ENCODE peak calls at places on chromosomes 12 and 14, in five cellular contexts. K is mucosa of descending colon, R is astrocyte of the spinal cord, Z is fibroblast of the aortic adventitia, U is left ventricle myocardium inferior. L is an unnamed sample.

GRCh38 chr12:553216-554000 is 93.7 kb downstream of the B4GALNT3 start:
- DNase-seq in K (peak), R (no peak), Z (no peak), U (no peak), L (no peak)

GRCh38 chr12:76878899-76879709 is at the start of gene CSRP2:
- DNase-seq in K (peak), R (peak), Z (peak), U (peak), L (peak)

GRCh38 chr12:52687527-52688385 is 7.5 kb upstream of the KRT1 start:
- DNase-seq in K (peak), R (no peak), Z (no peak), U (no peak), L (peak)

GRCh38 chr14:96962337-96962736 is 165.2 kb downstream of the VRK1 start:
- DNase-seq in K (no peak), R (no peak), Z (no peak), U (no peak), L (no peak)

GRCh38 chr12:30823140-30823669 is 68.5 kb upstream of the CAPRIN2 start:
- DNase-seq in K (peak), R (no peak), Z (peak), U (peak), L (no peak)

GRCh38 chr12:63889236-63889635 is 44.7 kb downstream of the SRGAP1 start:
- DNase-seq in K (no peak), R (peak), Z (peak), U (no peak), L (peak)

GRCh38 chr12:109916045-109916444 is 16.0 kb downstream of the TCHP start:
- DNase-seq in K (no peak), R (no peak), Z (no peak), U (no peak), L (no peak)

GRCh38 chr12:124463341-124463861 is 104.0 kb downstream of the NCOR2 start:
- DNase-seq in K (no peak), R (no peak), Z (no peak), U (no peak), L (no peak)

GRCh38 chr12:46271846-46272245 is 3.0 kb upstream of the SLC38A1 start:
- DNase-seq in K (no peak), R (no peak), Z (no peak), U (no peak), L (no peak)

GRCh38 chr12:113149361-113150150 is at the start of gene CFAP73:
- DNase-seq in K (peak), R (peak), Z (peak), U (peak), L (peak)

GRCh38 chr14:37116933-37117844 is 55.2 kb downstream of the SLC25A21 start:
- DNase-seq in K (no peak), R (peak), Z (peak), U (no peak), L (peak)

GRCh38 chr12:22228022-22228875 is 106.3 kb downstream of the ST8SIA1 start:
- DNase-seq in K (no peak), R (no peak), Z (peak), U (no peak), L (peak)
- H3K4me3 ChIP-seq in K (no peak), R (no peak), Z (no peak), U (no peak), L (no peak)

DNA sequence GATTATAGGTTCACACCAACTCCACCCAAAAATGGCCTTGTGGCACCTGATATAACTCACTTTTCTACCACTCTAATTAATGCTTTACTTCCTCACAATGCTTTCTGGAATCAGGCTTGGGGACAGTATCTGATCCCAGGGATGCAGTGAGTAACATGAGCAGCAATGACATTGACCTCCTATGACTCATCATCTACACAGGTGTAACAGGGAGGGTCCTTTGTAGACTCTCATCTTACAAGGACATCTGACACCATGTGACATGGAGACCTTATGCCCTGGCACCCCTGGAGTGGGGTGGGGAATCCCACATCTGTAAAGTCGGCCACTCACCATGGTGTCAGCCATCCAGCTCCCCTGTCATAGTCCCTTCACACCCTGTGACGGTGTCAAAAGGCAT is 586.4 kb downstream of the MED13L start:
- DNase-seq in K (no peak), R (no peak), Z (no peak), U (no peak), L (no peak)
- TF ChIP-seq CTCF in K (no peak), R (no peak), Z (no peak), U (no peak), L (no peak)

DNA sequence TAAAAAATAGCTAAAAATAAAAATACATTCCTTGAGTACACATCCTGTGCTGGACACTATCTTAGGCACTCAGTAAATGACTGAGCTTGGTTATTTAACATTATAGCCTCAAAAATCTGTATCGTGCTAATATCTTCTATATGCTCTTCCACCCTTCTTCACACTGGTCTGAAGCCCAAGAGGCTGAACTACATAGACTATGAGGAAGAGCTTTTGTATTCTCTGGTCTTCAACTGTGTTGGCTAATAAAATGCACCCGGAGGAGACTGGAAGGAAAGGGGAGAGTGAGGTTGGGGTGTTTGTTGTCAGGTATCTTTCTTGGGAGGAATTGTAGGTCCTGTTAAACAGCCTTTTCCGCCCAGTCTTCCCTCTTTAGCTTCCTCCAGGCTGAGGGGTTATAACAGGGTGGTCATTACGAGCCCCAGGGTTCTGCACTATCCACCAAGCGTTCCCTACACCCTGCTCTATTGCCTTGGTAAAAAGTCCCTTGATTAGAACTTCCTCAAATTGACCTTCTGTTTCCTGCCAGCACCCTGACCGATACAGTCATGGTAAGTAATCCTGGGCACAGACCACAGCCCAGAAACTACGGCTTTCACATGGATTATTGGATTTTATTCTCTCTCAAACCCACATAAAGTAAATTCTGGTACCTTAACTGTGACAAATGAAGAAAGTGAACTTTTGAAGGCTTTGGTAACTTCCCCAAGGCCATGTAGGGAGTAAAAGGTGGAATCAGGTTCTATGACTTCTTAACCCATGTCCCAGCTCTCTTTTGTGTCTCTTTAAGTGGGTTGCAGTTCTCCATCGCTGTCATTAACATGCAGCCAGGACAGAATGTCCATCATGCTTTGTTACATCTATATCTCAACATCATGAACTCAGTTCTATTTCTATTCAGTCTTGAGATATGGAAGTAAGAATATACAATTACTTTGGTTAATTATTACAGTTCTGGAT is 71.3 kb downstream of the PTHLH start:
- DNase-seq in K (no peak), R (no peak), Z (no peak), U (no peak), L (no peak)
- H3K4me3 ChIP-seq in K (no peak), R (no peak), Z (no peak), U (no peak), L (no peak)

GRCh38 chr12:61654698-61655097 is 605.5 kb upstream of the USP15 start:
- DNase-seq in K (no peak), R (no peak), Z (no peak), U (no peak), L (peak)
- TF ChIP-seq CTCF in K (no peak), R (no peak), Z (no peak), U (no peak), L (peak)

GRCh38 chr12:121983546-121984205 is 38.0 kb upstream of the BCL7A start:
- DNase-seq in K (no peak), R (no peak), Z (no peak), U (no peak), L (no peak)

GRCh38 chr12:121982950-121983349 is 38.7 kb upstream of the BCL7A start:
- DNase-seq in K (no peak), R (no peak), Z (no peak), U (no peak), L (no peak)

GRCh38 chr12:121980211-121980891 is 41.3 kb upstream of the BCL7A start:
- DNase-seq in K (no peak), R (peak), Z (no peak), U (no peak), L (no peak)

GRCh38 chr12:121980892-121981272 is 40.8 kb upstream of the BCL7A start:
- DNase-seq in K (no peak), R (no peak), Z (no peak), U (no peak), L (no peak)

GRCh38 chr12:121981456-121981855 is 40.2 kb upstream of the BCL7A start:
- DNase-seq in K (no peak), R (no peak), Z (no peak), U (no peak), L (no peak)
- H3K4me3 ChIP-seq in K (no peak), R (no peak), Z (no peak), U (no peak), L (no peak)

GRCh38 chr14:35336171-35337073 is 44.2 kb downstream of the PSMA6 start:
- DNase-seq in K (peak), R (peak), Z (peak), U (peak), L (peak)
- TF ChIP-seq CTCF in K (no peak), R (no peak), Z (no peak), U (no peak), L (no peak)

GRCh38 chr12:16605666-16606116 is 271 bp downstream of the LMO3 start:
- DNase-seq in K (peak), R (no peak), Z (peak), U (no peak), L (peak)

GRCh38 chr12:16603916-16604575 is 1.9 kb downstream of the LMO3 start:
- DNase-seq in K (no peak), R (no peak), Z (peak), U (no peak), L (no peak)

GRCh38 chr12:16602412-16602811 is 3.5 kb downstream of the LMO3 start:
- DNase-seq in K (no peak), R (no peak), Z (no peak), U (no peak), L (no peak)

GRCh38 chr12:16604853-16605252 is 1.1 kb downstream of the LMO3 start:
- DNase-seq in K (peak), R (no peak), Z (no peak), U (no peak), L (no peak)

GRCh38 chr12:16603265-16603915 is 2.6 kb downstream of the LMO3 start:
- DNase-seq in K (no peak), R (no peak), Z (no peak), U (no peak), L (no peak)
- H3K4me3 ChIP-seq in K (no peak), R (no peak), Z (no peak), U (peak), L (no peak)

GRCh38 chr14:70585221-70585620 is 15.2 kb downstream of the MED6 start:
- DNase-seq in K (no peak), R (no peak), Z (peak), U (no peak), L (peak)
- TF ChIP-seq CTCF in K (no peak), R (peak), Z (peak), U (no peak), L (peak)

L was measured in epithelial cell of esophagus.